ENCODE peak calls at places on chromosomes 16 and 17, in eight cellular contexts. One of them, this sample, is unnamed.

GRCh38 chr17:80600586-80600985 is 55.9 kb downstream of the RPTOR start:
- DNase-seq in CD14-positive monocyte: no peak
- DNase-seq in GM04503: no peak
- DNase-seq in GDM1: no peak
- DNase-seq in astrocyte of the hippocampus: no peak
- DNase-seq in GM20000: no peak
- DNase-seq in activated CD4-positive, alpha-beta T cell treated with anti-CD3 and anti-CD28 coated beads for 48 hours: no peak
- DNase-seq in heart right ventricle: no peak
- DNase-seq in this sample: no peak

GRCh38 chr17:1153795-1154546 is 25.8 kb downstream of the ABR start:
- DNase-seq in astrocyte of the hippocampus: peak
- DNase-seq in GM20000: no peak
- DNase-seq in heart right ventricle: peak
- DNase-seq in CD14-positive monocyte: no peak
- DNase-seq in GM04503: peak
- DNase-seq in GDM1: no peak
- DNase-seq in activated CD4-positive, alpha-beta T cell treated with anti-CD3 and anti-CD28 coated beads for 48 hours: no peak
- DNase-seq in this sample: peak

GRCh38 chr17:29826045-29826692 is 103.9 kb downstream of the SSH2 start:
- DNase-seq in GM20000: no peak
- DNase-seq in activated CD4-positive, alpha-beta T cell treated with anti-CD3 and anti-CD28 coated beads for 48 hours: no peak
- DNase-seq in GM04503: no peak
- DNase-seq in GDM1: no peak
- DNase-seq in heart right ventricle: no peak
- DNase-seq in astrocyte of the hippocampus: no peak
- DNase-seq in CD14-positive monocyte: no peak
- DNase-seq in this sample: no peak

GRCh38 chr17:63024716-63025115 is 58.7 kb downstream of the TANC2 start:
- DNase-seq in activated CD4-positive, alpha-beta T cell treated with anti-CD3 and anti-CD28 coated beads for 48 hours: no peak
- DNase-seq in heart right ventricle: no peak
- DNase-seq in astrocyte of the hippocampus: peak
- DNase-seq in GM20000: no peak
- DNase-seq in GM04503: peak
- DNase-seq in GDM1: no peak
- DNase-seq in CD14-positive monocyte: no peak
- DNase-seq in this sample: no peak

GRCh38 chr17:41464682-41465081 is 2.5 kb downstream of the KRT32 start:
- DNase-seq in GM04503: peak
- DNase-seq in GDM1: no peak
- DNase-seq in heart right ventricle: peak
- DNase-seq in astrocyte of the hippocampus: peak
- DNase-seq in CD14-positive monocyte: no peak
- DNase-seq in activated CD4-positive, alpha-beta T cell treated with anti-CD3 and anti-CD28 coated beads for 48 hours: no peak
- DNase-seq in GM20000: no peak
- DNase-seq in this sample: peak

GRCh38 chr17:72565758-72566157 is 444.9 kb downstream of the SOX9 start:
- DNase-seq in astrocyte of the hippocampus: no peak
- DNase-seq in GM04503: no peak
- DNase-seq in GM20000: no peak
- DNase-seq in CD14-positive monocyte: no peak
- DNase-seq in heart right ventricle: no peak
- DNase-seq in activated CD4-positive, alpha-beta T cell treated with anti-CD3 and anti-CD28 coated beads for 48 hours: no peak
- DNase-seq in GDM1: no peak
- DNase-seq in this sample: no peak

GRCh38 chr16:685967-686366 is 1.8 kb upstream of the JMJD8 start:
- DNase-seq in activated CD4-positive, alpha-beta T cell treated with anti-CD3 and anti-CD28 coated beads for 48 hours: no peak
- DNase-seq in heart right ventricle: no peak
- DNase-seq in GM20000: peak
- DNase-seq in astrocyte of the hippocampus: peak
- DNase-seq in CD14-positive monocyte: no peak
- DNase-seq in GDM1: no peak
- DNase-seq in GM04503: no peak
- DNase-seq in this sample: no peak

GRCh38 chr17:31405941-31406371 is 14.5 kb downstream of the RAB11FIP4 start:
- DNase-seq in activated CD4-positive, alpha-beta T cell treated with anti-CD3 and anti-CD28 coated beads for 48 hours: no peak
- DNase-seq in GM20000: no peak
- DNase-seq in GM04503: no peak
- DNase-seq in CD14-positive monocyte: no peak
- DNase-seq in heart right ventricle: no peak
- DNase-seq in astrocyte of the hippocampus: no peak
- DNase-seq in GDM1: no peak
- DNase-seq in this sample: no peak

GRCh38 chr16:88455610-88456355 is 2.7 kb downstream of the ZFPM1 start:
- DNase-seq in GDM1: no peak
- DNase-seq in heart right ventricle: no peak
- DNase-seq in activated CD4-positive, alpha-beta T cell treated with anti-CD3 and anti-CD28 coated beads for 48 hours: peak
- DNase-seq in CD14-positive monocyte: no peak
- DNase-seq in GM04503: no peak
- DNase-seq in astrocyte of the hippocampus: peak
- DNase-seq in GM20000: peak
- DNase-seq in this sample: no peak

GRCh38 chr17:68804777-68805176 is 150.4 kb downstream of the ABCA8 start:
- DNase-seq in GM04503: no peak
- DNase-seq in heart right ventricle: no peak
- DNase-seq in astrocyte of the hippocampus: no peak
- DNase-seq in activated CD4-positive, alpha-beta T cell treated with anti-CD3 and anti-CD28 coated beads for 48 hours: no peak
- DNase-seq in GM20000: no peak
- DNase-seq in CD14-positive monocyte: no peak
- DNase-seq in GDM1: no peak
- DNase-seq in this sample: no peak

GRCh38 chr17:75832164-75832651 is 12.0 kb downstream of the UNC13D start:
- DNase-seq in GDM1: no peak
- DNase-seq in activated CD4-positive, alpha-beta T cell treated with anti-CD3 and anti-CD28 coated beads for 48 hours: peak
- DNase-seq in CD14-positive monocyte: peak
- DNase-seq in GM04503: no peak
- DNase-seq in astrocyte of the hippocampus: peak
- DNase-seq in GM20000: peak
- DNase-seq in heart right ventricle: no peak
- DNase-seq in this sample: no peak

GRCh38 chr16:23597003-23597756 is 1.1 kb upstream of the NDUFAB1 start:
- DNase-seq in activated CD4-positive, alpha-beta T cell treated with anti-CD3 and anti-CD28 coated beads for 48 hours: peak
- DNase-seq in GM20000: peak
- DNase-seq in GDM1: no peak
- DNase-seq in astrocyte of the hippocampus: no peak
- DNase-seq in GM04503: no peak
- DNase-seq in heart right ventricle: no peak
- DNase-seq in CD14-positive monocyte: no peak
- DNase-seq in this sample: peak

GRCh38 chr16:12321363-12321762 is 344.8 kb downstream of the SNX29 start:
- DNase-seq in activated CD4-positive, alpha-beta T cell treated with anti-CD3 and anti-CD28 coated beads for 48 hours: no peak
- DNase-seq in GM20000: no peak
- DNase-seq in heart right ventricle: no peak
- DNase-seq in GM04503: no peak
- DNase-seq in GDM1: no peak
- DNase-seq in astrocyte of the hippocampus: no peak
- DNase-seq in CD14-positive monocyte: no peak
- DNase-seq in this sample: no peak

GRCh38 chr16:77674888-77675287 is 47.4 kb upstream of the NUDT7 start:
- DNase-seq in GM20000: no peak
- DNase-seq in GDM1: no peak
- DNase-seq in activated CD4-positive, alpha-beta T cell treated with anti-CD3 and anti-CD28 coated beads for 48 hours: no peak
- DNase-seq in CD14-positive monocyte: no peak
- DNase-seq in heart right ventricle: no peak
- DNase-seq in GM04503: peak
- DNase-seq in astrocyte of the hippocampus: peak
- DNase-seq in this sample: no peak

GRCh38 chr16:27894441-27894840 is 169.1 kb downstream of the GSG1L start:
- DNase-seq in astrocyte of the hippocampus: no peak
- DNase-seq in activated CD4-positive, alpha-beta T cell treated with anti-CD3 and anti-CD28 coated beads for 48 hours: no peak
- DNase-seq in heart right ventricle: no peak
- DNase-seq in GDM1: no peak
- DNase-seq in GM04503: no peak
- DNase-seq in GM20000: no peak
- DNase-seq in CD14-positive monocyte: no peak
- DNase-seq in this sample: no peak

This sample was measured in pons.